ENCODE peak calls at places on chromosomes 3 and 15, in four cellular contexts. T is foreskin fibroblast, G is endothelial cell, Q is cardiac fibroblast. D is an unnamed sample.
A peak's percentile ranks its signal among the peaks of the same experiment; 100 is the strongest.

GRCh38 chr3:16378920-16379319 is 113.9 kb downstream of the OXNAD1 start:
- DNase-seq in T (peak; percentile 62), G (no peak), Q (no peak), D (no peak)

GRCh38 chr3:43389388-43390254 is 103.3 kb downstream of the SNRK start:
- DNase-seq in Q (peak; percentile 89), G (peak; percentile 46), T (peak; percentile 42), D (peak; percentile 86)

GRCh38 chr3:105553851-105554250 is 187.1 kb downstream of the ALCAM start:
- DNase-seq in G (no peak), T (peak; percentile 32), Q (peak; percentile 7), D (no peak)

GRCh38 chr3:13483988-13484695 is 4.0 kb downstream of the HDAC11 start:
- DNase-seq in T (no peak), G (no peak), Q (no peak), D (no peak)

GRCh38 chr3:37170097-37170496 is 4.3 kb downstream of the LRRFIP2 start:
- DNase-seq in Q (no peak), T (no peak), G (no peak), D (no peak)

GRCh38 chr15:59330649-59331048 is 42.0 kb downstream of the MYO1E start:
- DNase-seq in G (no peak), Q (no peak), T (no peak), D (no peak)

GRCh38 chr15:86915811-86916331 is 836.2 kb downstream of the AGBL1 start:
- DNase-seq in T (no peak), Q (peak; percentile 73), G (peak; percentile 26), D (peak; percentile 42)

GRCh38 chr3:151379083-151379734 is 5.3 kb downstream of the P2RY12 start:
- DNase-seq in Q (peak; percentile 48), T (no peak), G (peak; percentile 62), D (peak; percentile 35)

GRCh38 chr15:72136170-72137051 is 18.2 kb downstream of the SENP8 start:
- DNase-seq in Q (no peak), T (no peak), G (no peak), D (peak; percentile 5)

GRCh38 chr3:12994357-12994606 is 78.9 kb downstream of the IQSEC1 start:
- DNase-seq in G (no peak), T (no peak), Q (no peak), D (no peak)

GRCh38 chr15:77057650-77058049 is 13.3 kb downstream of the TSPAN3 start:
- DNase-seq in G (no peak), T (no peak), Q (no peak), D (no peak)

GRCh38 chr15:62740141-62741004 is 302.2 kb upstream of the TPM1 start:
- DNase-seq in T (no peak), G (no peak), Q (peak; percentile 65), D (no peak)

GRCh38 chr15:85394552-85395333 is 14.3 kb downstream of the AKAP13 start:
- DNase-seq in Q (no peak), T (no peak), G (no peak), D (no peak)

GRCh38 chr15:39934415-39935044 is 615 bp downstream of the EIF2AK4 start:
- DNase-seq in Q (peak; percentile 35), G (peak; percentile 5), T (no peak), D (no peak)

GRCh38 chr3:106829206-106829605 is 548.0 kb upstream of the CCDC54 start:
- DNase-seq in T (no peak), Q (peak; percentile 40), G (no peak), D (no peak)

GRCh38 chr15:31472636-31473383 is 146.2 kb downstream of the KLF13 start:
- DNase-seq in T (peak; percentile 29), G (no peak), Q (peak; percentile 53), D (no peak)

GRCh38 chr15:66786222-66786621 is 84.2 kb downstream of the SMAD6 start:
- DNase-seq in Q (no peak), T (no peak), G (no peak), D (no peak)

GRCh38 chr3:52848617-52849016 is 13.8 kb upstream of the MUSTN1 start:
- DNase-seq in G (no peak), Q (peak; percentile 53), T (peak; percentile 72), D (peak; percentile 46)

GRCh38 chr3:176767385-176767784 is 429.9 kb downstream of the TBL1XR1 start:
- DNase-seq in G (no peak), T (no peak), Q (peak; percentile 46), D (peak; percentile 96)

GRCh38 chr15:87498545-87498944 is 758.0 kb downstream of the NTRK3 start:
- DNase-seq in T (no peak), Q (no peak), G (no peak), D (peak; percentile 38)

GRCh38 chr3:104952160-104952559 is 414.5 kb upstream of the ALCAM start:
- DNase-seq in Q (no peak), G (no peak), T (no peak), D (no peak)

GRCh38 chr3:44712455-44713075 is at the start of gene ZNF502:
- DNase-seq in T (peak; percentile 88), G (peak; percentile 48), Q (peak; percentile 93), D (peak; percentile 52)

GRCh38 chr15:52858388-52859176 is 68.4 kb upstream of the ONECUT1 start:
- DNase-seq in G (no peak), Q (no peak), T (no peak), D (no peak)

GRCh38 chr3:111782447-111782782 is 76.7 kb upstream of the PHLDB2 start:
- DNase-seq in T (no peak), G (no peak), Q (peak; percentile 16), D (no peak)

GRCh38 chr15:48096813-48097212 is 24.0 kb upstream of the SLC24A5 start:
- DNase-seq in Q (peak; percentile 42), G (no peak), T (peak; percentile 70), D (peak; percentile 55)
- TF ChIP-seq CTCF in Q (no peak), G (no peak), T (no peak), D (no peak)

GRCh38 chr3:188350956-188351355 is 197.0 kb downstream of the LPP start:
- DNase-seq in Q (no peak), G (no peak), T (no peak), D (no peak)
- TF ChIP-seq CTCF in Q (no peak), G (no peak), T (no peak), D (no peak)

GRCh38 chr3:32175607-32176197 is 62.8 kb upstream of the CMTM8 start:
- DNase-seq in G (peak; percentile 73), T (peak; percentile 53), Q (peak; percentile 80), D (peak; percentile 79)
- TF ChIP-seq CTCF in G (peak; percentile 87), T (peak; percentile 39), Q (peak; percentile 55), D (peak; percentile 65)

GRCh38 chr3:197258168-197258755 is 40.1 kb downstream of the DLG1 start:
- DNase-seq in T (no peak), Q (no peak), G (no peak), D (no peak)

GRCh38 chr3:197259096-197259495 is 39.3 kb downstream of the DLG1 start:
- DNase-seq in T (no peak), Q (no peak), G (no peak), D (no peak)

GRCh38 chr3:197256104-197256503 is 42.3 kb downstream of the DLG1 start:
- DNase-seq in T (no peak), Q (no peak), G (no peak), D (no peak)

GRCh38 chr3:197257711-197258110 is 40.7 kb downstream of the DLG1 start:
- DNase-seq in Q (no peak), T (no peak), G (no peak), D (no peak)

GRCh38 chr3:197256836-197257444 is 41.5 kb downstream of the DLG1 start:
- DNase-seq in T (peak; percentile 25), G (peak; percentile 24), Q (peak; percentile 73), D (peak; percentile 59)
- TF ChIP-seq CTCF in T (peak; percentile 44), G (peak; percentile 87), Q (peak; percentile 56), D (peak; percentile 58)

DNA sequence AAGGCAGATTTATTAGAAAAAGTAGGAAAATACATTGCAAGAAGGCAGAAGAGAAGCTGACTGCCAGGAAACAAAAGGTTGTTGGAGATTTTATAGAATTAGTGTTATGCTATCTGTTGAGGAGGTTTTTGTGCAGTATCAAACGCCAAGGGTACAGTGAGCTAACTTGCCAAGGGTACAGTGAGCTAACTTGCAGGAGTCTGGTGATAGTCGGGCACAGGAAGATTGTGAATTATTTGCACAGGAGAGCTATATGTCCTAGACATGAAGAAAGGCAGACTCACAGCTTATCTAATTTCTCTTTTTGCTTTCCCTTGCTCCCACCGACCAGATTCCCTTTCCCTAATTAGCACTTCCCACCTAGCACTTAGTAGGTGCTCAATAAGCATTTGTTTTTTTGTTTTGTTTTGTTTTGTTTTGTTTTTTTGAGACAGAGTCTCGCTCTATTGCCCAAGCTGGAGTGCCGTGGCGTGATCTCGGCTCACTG is 2.7 kb upstream of the CSK start:
- DNase-seq in Q (no peak), G (no peak), T (no peak), D (no peak)
- TF ChIP-seq CTCF in Q (no peak), G (no peak), T (no peak), D (no peak)

DNA sequence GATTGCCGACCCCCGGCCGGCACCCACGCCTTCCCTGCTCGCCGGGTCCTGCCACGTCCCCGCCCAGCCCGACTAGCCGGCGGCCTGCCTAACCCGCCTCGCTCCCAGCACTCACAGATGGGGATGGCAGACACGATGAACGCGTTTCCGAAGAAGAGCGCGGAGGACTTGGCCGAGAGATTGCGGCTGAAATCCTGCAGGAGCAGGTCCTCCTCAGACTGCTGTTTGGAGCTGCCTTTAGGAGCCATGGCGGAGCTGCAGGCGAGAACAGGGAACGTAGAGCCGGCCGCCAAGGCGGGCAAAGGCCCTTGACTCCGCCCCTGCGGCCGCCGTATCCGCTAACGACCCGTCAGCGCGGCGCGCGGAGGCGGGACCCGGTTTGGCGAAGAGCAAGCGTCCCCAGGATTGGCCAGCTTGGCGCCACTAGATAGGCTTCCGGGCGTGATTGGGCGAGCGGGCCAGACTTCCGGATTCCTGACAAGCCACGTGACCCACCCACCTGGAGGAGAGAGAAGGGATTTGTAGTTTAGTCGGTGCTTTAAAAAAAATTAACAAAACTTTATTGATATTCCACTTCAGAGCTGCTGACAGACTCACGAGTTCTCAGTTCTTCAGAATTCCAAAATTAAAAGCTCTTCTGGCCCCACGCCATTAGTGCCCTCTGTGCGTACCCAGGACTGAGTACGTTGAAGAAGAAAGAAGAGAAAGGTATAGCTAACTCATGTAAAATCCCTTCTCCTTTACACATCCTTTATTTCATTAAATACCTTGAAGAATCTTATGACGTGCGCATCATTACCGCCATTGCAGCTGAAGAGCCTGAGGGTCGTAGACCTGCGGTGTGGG is at the start of gene SSR3:
- DNase-seq in Q (peak; percentile 100), T (peak; percentile 100), G (peak; percentile 99), D (peak; percentile 99)
- TF ChIP-seq CTCF in Q (peak; percentile 27), T (no peak), G (no peak), D (peak; percentile 8)

GRCh38 chr15:81992523-81992922 is 53.3 kb downstream of the MEX3B start:
- DNase-seq in G (no peak), Q (no peak), T (no peak), D (no peak)
- TF ChIP-seq CTCF in G (no peak), Q (no peak), T (no peak), D (no peak)

GRCh38 chr15:69080958-69081248 is 66.4 kb downstream of the NOX5 start:
- DNase-seq in T (no peak), G (no peak), Q (no peak), D (no peak)

GRCh38 chr15:69080203-69080957 is 65.9 kb downstream of the NOX5 start:
- DNase-seq in Q (peak; percentile 63), G (peak; percentile 19), T (no peak), D (peak; percentile 60)

GRCh38 chr15:69082041-69082502 is 67.6 kb downstream of the NOX5 start:
- DNase-seq in T (peak; percentile 41), Q (peak; percentile 94), G (no peak), D (no peak)

GRCh38 chr15:69082556-69082955 is 68.1 kb downstream of the NOX5 start:
- DNase-seq in G (no peak), T (no peak), Q (no peak), D (no peak)

GRCh38 chr15:69081310-69082004 is 67.0 kb downstream of the NOX5 start:
- DNase-seq in Q (peak; percentile 92), G (peak; percentile 58), T (peak; percentile 30), D (no peak)
- TF ChIP-seq CTCF in Q (no peak), G (no peak), T (no peak), D (no peak)

GRCh38 chr3:42153039-42153438 is 61.9 kb downstream of the TRAK1 start:
- DNase-seq in Q (no peak), G (no peak), T (no peak), D (no peak)
- TF ChIP-seq CTCF in Q (no peak), G (no peak), T (no peak), D (no peak)

D was measured in MCF 10A.